ENCODE peak calls at places on chromosome 5, in nine cellular contexts. A is uterus, U is A549, J is tibial nerve, M is spleen, W is IMR-90, Q is endothelial cell of umbilical vein, Y is thyroid gland, K is breast epithelium. P is an unnamed sample.

GRCh38 chr5:115209279-115209678 is 39.6 kb upstream of the TRIM36 start:
- DNase-seq in U (no peak), Y (no peak), Q (no peak), A (no peak), M (no peak), K (no peak), J (no peak), W (peak; percentile 2), P (no peak)

GRCh38 chr5:139808481-139809330 is 13.1 kb downstream of the PSD2 start:
- DNase-seq in K (no peak), J (no peak), U (no peak), Y (peak; percentile 18), W (peak; percentile 24), Q (peak; percentile 13), M (peak; percentile 66), A (no peak), P (no peak)

GRCh38 chr5:139061274-139061673 is 136.9 kb downstream of the SIL1 start:
- DNase-seq in W (peak; percentile 64), Y (peak; percentile 80), K (no peak), M (no peak), A (peak; percentile 37), U (no peak), J (no peak), Q (peak; percentile 48), P (peak; percentile 18)

GRCh38 chr5:132027027-132027426 is 15.6 kb upstream of the ACSL6 start:
- DNase-seq in M (no peak), U (no peak), Q (no peak), Y (no peak), J (no peak), A (no peak), W (no peak), K (no peak), P (no peak)

GRCh38 chr5:94901071-94901979 is 282.9 kb downstream of the SLF1 start:
- DNase-seq in J (no peak), W (peak; percentile 22), U (no peak), M (no peak), Q (peak; percentile 5), Y (no peak), A (no peak), K (no peak), P (no peak)

GRCh38 chr5:150428106-150428876 is 15.6 kb upstream of the CD74 start:
- DNase-seq in J (no peak), W (no peak), U (no peak), K (peak; percentile 59), A (peak; percentile 60), Q (peak; percentile 44), M (peak; percentile 85), Y (peak; percentile 67), P (no peak)

GRCh38 chr5:149317281-149318048 is 27.8 kb upstream of the GRPEL2 start:
- DNase-seq in W (peak; percentile 58), K (no peak), M (no peak), U (peak; percentile 69), Q (peak; percentile 62), A (peak; percentile 29), Y (peak; percentile 24), J (no peak), P (no peak)

GRCh38 chr5:88674262-88675158 is 208.5 kb downstream of the MEF2C start:
- DNase-seq in M (peak; percentile 84), Y (no peak), U (no peak), K (no peak), J (no peak), W (no peak), A (no peak), Q (no peak), P (no peak)

GRCh38 chr5:113022661-113023060 is 46.1 kb downstream of the DCP2 start:
- DNase-seq in U (no peak), J (no peak), Q (peak; percentile 59), Y (no peak), M (no peak), A (no peak), K (no peak), W (peak; percentile 37), P (no peak)

GRCh38 chr5:33439905-33440481 is 772 bp upstream of the TARS1 start:
- DNase-seq in A (no peak), Q (no peak), J (no peak), W (no peak), K (no peak), M (no peak), Y (no peak), U (no peak), P (no peak)

GRCh38 chr5:181044662-181045305 is 4.7 kb downstream of the BTNL9 start:
- DNase-seq in W (no peak), J (no peak), Y (peak; percentile 40), Q (no peak), K (no peak), U (no peak), M (peak; percentile 38), A (no peak), P (no peak)

GRCh38 chr5:135211083-135211790 is 177.2 kb upstream of the PITX1 start:
- DNase-seq in K (no peak), J (no peak), W (peak; percentile 38), M (no peak), Q (no peak), U (no peak), Y (no peak), A (no peak), P (no peak)

GRCh38 chr5:163504091-163504931 is 1.1 kb upstream of the MAT2B start:
- DNase-seq in Q (peak; percentile 75), M (peak; percentile 80), U (no peak), Y (peak; percentile 59), J (peak; percentile 19), K (no peak), W (peak; percentile 52), A (peak; percentile 27), P (peak; percentile 43)

GRCh38 chr5:80559244-80559643 is 10.8 kb downstream of the ANKRD34B start:
- DNase-seq in Y (no peak), U (no peak), W (no peak), K (no peak), J (no peak), Q (no peak), M (no peak), A (no peak), P (no peak)

GRCh38 chr5:80554646-80555045 is 15.4 kb downstream of the ANKRD34B start:
- DNase-seq in W (no peak), J (no peak), M (no peak), U (no peak), A (no peak), K (no peak), Q (no peak), Y (no peak), P (no peak)

GRCh38 chr5:80555099-80555498 is 15.0 kb downstream of the ANKRD34B start:
- DNase-seq in A (no peak), K (no peak), W (no peak), Y (no peak), U (no peak), J (no peak), Q (no peak), M (no peak), P (no peak)
- TF ChIP-seq CTCF in A (no peak), K (no peak), W (no peak), Y (no peak), U (no peak), J (no peak), Q (no peak), M (no peak), P (no peak)

GRCh38 chr5:43039468-43040286 is 442 bp downstream of the ANXA2R start:
- DNase-seq in M (peak; percentile 92), Q (peak; percentile 83), A (peak; percentile 60), Y (no peak), W (peak; percentile 83), K (no peak), U (peak; percentile 58), J (peak; percentile 48), P (peak; percentile 82)
- TF ChIP-seq POLR2A in M (no peak), Q (no peak), A (no peak), Y (no peak), W (no peak), K (no peak), U (no peak), J (peak; percentile 21), P (no peak)

GRCh38 chr5:16687898-16688297 is 71.1 kb upstream of the RETREG1 start:
- DNase-seq in W (no peak), Q (no peak), J (no peak), Y (no peak), U (no peak), K (no peak), M (no peak), A (no peak), P (no peak)
- H3K27ac ChIP-seq in W (no peak overlapping the region), Q (no peak overlapping the region), J (no peak overlapping the region), Y (no peak overlapping the region), U (no peak overlapping the region), K (no peak overlapping the region), M (no peak overlapping the region), A (no peak overlapping the region), P (no peak overlapping the region)

GRCh38 chr5:151660616-151661015 is 26.1 kb downstream of the SPARC start:
- DNase-seq in U (no peak), M (no peak), K (no peak), W (peak; percentile 84), Q (no peak), A (no peak), Y (no peak), J (no peak), P (no peak)
- TF ChIP-seq CTCF in U (no peak), M (no peak), K (no peak), W (no peak), Q (no peak), A (no peak), Y (no peak), J (no peak), P (no peak)

GRCh38 chr5:39628348-39628747 is 203.6 kb upstream of the DAB2 start:
- DNase-seq in Y (no peak), W (no peak), M (no peak), A (no peak), J (no peak), U (no peak), Q (no peak), K (no peak), P (no peak)
- TF ChIP-seq POLR2A in Y (no peak), W (no peak), M (no peak), A (no peak), J (no peak), U (no peak), Q (no peak), K (no peak), P (no peak)

P was measured in prostate gland.